ENCODE peak calls at places on chromosomes 5 and 9, in seven cellular contexts. J, Z, B, W, I, E and R are unnamed samples.

GRCh38 chr5:98989723-98990122 is 60.9 kb upstream of the CHD1 start:
- DNase-seq in B (no peak), J (no peak), W (no peak), Z (no peak), E (no peak), I (no peak), R (no peak)

GRCh38 chr5:24633705-24634325 is 11.0 kb downstream of the CDH10 start:
- DNase-seq in I (peak), B (peak), E (peak), J (peak), Z (peak), W (peak), R (peak)

GRCh38 chr5:36576721-36577120 is 29.7 kb upstream of the SLC1A3 start:
- DNase-seq in Z (no peak), W (no peak), B (no peak), E (no peak), J (no peak), I (no peak), R (no peak)

GRCh38 chr5:138832218-138832617 is 42.9 kb downstream of the LRRTM2 start:
- DNase-seq in J (no peak), B (no peak), I (peak), Z (no peak), E (no peak), W (peak), R (no peak)

GRCh38 chr9:105332471-105332870 is 88.0 kb downstream of the SLC44A1 start:
- DNase-seq in B (no peak), W (no peak), Z (no peak), I (peak), J (no peak), E (no peak), R (no peak)

GRCh38 chr9:133256057-133256461 is 18.9 kb downstream of the ABO start:
- DNase-seq in I (no peak), W (no peak), Z (no peak), E (no peak), J (no peak), B (no peak), R (no peak)

GRCh38 chr9:81609782-81610738 is 79.3 kb downstream of the TLE1 start:
- DNase-seq in I (peak), J (no peak), E (no peak), B (no peak), W (no peak), Z (no peak), R (no peak)

GRCh38 chr5:177349362-177349647 is 2.2 kb downstream of the LMAN2 start:
- DNase-seq in Z (no peak), J (no peak), E (no peak), W (no peak), I (no peak), B (no peak), R (no peak)

GRCh38 chr5:29697786-29698414 is 1495.6 kb upstream of the CDH6 start:
- DNase-seq in W (no peak), Z (peak), B (peak), E (peak), I (no peak), J (no peak), R (peak)

GRCh38 chr5:36552626-36553393 is 53.6 kb upstream of the SLC1A3 start:
- DNase-seq in I (peak), J (no peak), W (no peak), E (no peak), B (no peak), Z (no peak), R (no peak)

GRCh38 chr5:59503223-59503622 is 390.3 kb downstream of the PDE4D start:
- DNase-seq in Z (peak), W (no peak), I (peak), J (no peak), E (no peak), B (peak), R (no peak)

GRCh38 chr9:112203536-112203935 is 28.4 kb upstream of the SUSD1 start:
- DNase-seq in I (peak), J (no peak), Z (no peak), B (no peak), W (peak), E (no peak), R (no peak)

GRCh38 chr5:32089146-32090000 is 84.7 kb downstream of the GOLPH3 start:
- DNase-seq in Z (no peak), J (no peak), B (no peak), E (no peak), I (no peak), W (no peak), R (no peak)

DNA sequence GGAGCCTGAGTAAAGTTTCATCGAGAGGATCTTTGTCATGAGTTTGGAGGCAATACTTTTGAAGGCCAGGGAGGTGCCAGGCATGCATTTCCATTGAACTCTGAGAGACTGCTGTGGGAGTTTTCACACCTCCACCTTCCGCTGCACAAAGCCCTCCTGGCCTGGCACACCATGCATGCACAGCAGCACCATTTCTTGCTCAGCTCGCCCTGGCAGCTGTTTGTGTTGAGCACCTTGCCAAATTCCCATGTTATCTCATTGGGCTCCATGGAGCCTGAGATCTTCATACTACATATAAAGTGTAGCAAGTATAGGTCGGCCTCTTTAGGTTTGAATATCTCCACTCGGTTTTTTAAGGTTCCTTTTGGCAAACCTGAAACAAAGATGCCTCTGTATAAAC is 125.7 kb upstream of the CLINT1 start:
- DNase-seq in Z (no peak), J (no peak), I (no peak), B (no peak), E (no peak), W (no peak), R (no peak)
- H3K4me3 ChIP-seq in Z (no peak), J (no peak), I (no peak), B (no peak), E (no peak), W (no peak), R (no peak)

GRCh38 chr9:109639666-109640231 is 140.2 kb upstream of the PALM2AKAP2 start:
- DNase-seq in W (no peak), E (no peak), I (no peak), Z (no peak), B (peak), J (no peak), R (no peak)
- H3K4me2 ChIP-seq in W (peak), E (no peak), I (peak), Z (peak), B (peak), J (no peak), R (no peak)

DNA sequence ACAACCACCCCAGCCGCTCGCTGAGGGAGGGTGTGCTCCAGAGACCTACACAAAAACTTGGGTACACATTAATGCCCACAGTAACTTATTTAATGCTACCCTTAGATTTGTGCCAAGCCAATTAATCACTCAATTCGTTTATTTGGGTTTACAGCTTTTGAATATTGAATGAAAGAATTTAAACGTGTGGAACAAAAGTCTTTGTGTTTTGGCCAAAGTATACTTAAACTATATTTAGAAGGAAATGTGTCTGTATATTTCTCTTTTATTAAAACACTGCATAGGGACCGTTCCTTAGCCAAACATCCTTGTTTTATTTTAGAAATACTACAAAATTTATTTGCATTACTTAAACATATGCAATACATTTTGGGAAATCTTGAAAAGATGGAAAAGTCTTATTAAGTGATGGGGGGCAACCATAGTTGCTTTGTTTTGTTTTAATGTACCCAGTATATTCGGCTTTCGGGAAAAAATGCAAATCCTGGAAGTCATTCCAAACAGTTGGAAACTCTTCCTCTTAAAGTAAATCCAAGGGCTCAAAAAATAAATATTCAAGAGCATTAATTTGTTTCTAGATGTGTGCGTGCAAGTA is 11.8 kb downstream of the ZNF608 start:
- DNase-seq in E (no peak), Z (no peak), I (no peak), W (no peak), J (no peak), B (no peak), R (no peak)
- H3K9ac ChIP-seq in E (no peak), Z (no peak), I (peak), W (no peak), J (no peak), B (no peak), R (peak)

DNA sequence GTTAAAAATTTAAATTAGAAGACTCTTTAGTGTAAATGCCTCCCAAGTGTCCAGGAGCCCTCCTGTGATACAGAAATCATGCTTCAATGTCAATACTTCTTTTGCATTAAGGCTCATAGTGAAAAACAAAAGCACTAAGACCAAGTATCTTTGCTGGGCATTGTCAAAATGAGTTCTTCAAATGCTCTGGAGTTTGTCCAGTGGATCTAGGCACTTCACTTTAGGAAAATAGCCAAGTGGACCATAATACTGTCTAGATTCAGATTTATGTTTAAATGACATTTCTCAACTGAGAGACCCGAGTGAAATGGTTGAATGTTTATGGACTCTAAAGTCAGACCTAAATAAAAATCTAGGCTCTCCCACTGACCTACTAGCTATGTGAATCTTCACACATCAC is 21.3 kb upstream of the CCDC112 start:
- DNase-seq in Z (no peak), I (no peak), J (no peak), E (no peak), W (no peak), B (no peak), R (no peak)
- H3K4me3 ChIP-seq in Z (no peak), I (no peak), J (no peak), E (no peak), W (no peak), B (no peak), R (no peak)

DNA sequence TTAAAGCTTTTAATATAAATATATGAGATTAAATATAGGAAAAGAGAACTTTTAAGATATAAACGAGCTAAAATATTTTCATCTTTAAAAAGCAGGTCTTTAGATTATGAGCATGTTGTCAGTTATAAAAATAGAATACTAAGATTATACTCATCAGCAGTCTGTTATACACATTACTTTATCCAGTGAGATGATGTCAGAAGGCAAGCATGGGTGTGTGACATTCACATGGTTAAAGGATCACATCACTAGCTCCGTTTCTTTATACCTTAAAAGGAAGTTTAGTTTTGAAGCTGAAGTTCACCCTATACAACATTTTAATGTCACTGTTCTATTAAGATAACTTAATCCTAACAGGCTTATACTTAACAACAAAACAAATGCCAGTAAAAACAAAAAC is 59.7 kb downstream of the RICTOR start:
- DNase-seq in B (no peak), E (no peak), J (no peak), I (peak), W (peak), Z (no peak), R (no peak)
- H3K4me2 ChIP-seq in B (no peak), E (no peak), J (no peak), I (peak), W (no peak), Z (no peak), R (no peak)

DNA sequence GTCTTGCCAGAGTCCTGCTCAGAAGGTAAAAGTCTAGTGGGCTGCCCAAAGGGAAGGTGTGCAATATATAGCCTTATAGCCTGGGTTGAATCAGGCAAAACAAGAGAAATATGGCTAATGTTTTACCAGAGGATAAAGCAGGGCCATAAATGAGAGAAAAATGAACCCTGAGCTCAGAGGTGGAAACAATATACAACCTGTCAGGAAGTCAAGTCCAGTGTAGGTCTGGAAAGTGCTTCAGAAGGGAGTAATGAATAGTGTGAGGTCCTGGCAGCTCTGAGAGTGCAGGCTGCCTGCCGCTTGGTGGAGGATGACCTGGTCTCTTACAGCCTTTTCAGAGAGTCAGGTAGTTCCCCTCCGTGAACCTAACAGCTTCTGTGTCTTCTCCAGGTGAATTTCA is 177.8 kb upstream of the TNC start:
- DNase-seq in I (no peak), E (no peak), W (no peak), B (no peak), J (no peak), Z (no peak), R (no peak)
- H3K9ac ChIP-seq in I (no peak), E (no peak), W (no peak), B (no peak), J (no peak), Z (no peak), R (no peak)

DNA sequence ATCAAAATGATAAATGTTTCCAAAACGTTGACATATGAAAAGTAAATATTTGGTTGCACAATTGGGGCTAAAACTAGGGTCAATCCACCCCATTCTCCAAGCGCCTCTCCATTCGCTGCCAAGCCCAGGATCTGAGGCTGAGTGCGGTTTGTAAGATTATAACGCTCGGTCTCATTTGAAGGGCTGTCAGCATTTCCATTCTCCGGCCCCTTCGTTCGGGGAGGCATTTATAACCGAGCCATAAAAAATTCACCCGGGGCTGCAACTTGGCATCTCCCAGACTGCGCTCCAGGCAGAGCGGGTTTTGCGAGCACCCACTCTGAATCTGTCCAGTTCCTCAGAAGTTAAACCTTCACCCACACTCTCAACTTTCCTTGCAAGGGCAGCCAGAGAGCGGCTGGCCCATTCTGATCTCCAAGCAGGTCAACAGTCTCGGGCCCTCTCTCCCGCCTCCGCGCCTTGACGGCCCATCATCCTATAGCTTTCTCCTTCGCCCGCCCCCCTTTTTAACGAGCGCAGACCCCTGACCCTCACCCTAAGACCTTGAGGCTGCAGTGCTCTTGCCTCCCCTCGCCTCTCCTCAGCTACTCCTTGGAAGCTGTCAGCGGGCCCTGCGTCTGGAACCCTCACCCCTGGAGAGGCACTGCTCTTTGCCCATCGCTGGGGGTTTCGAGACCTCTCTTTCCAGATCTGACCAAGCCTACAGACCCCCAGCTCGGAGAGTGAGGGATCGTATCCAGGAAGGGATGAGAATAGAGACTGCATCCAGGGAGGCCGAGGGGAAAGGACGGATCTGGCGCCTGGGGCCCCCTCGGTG is 1.1 kb downstream of the SLIT3 start:
- DNase-seq in W (peak), Z (no peak), I (peak), B (peak), E (no peak), J (no peak), R (no peak)
- H3K4me3 ChIP-seq in W (no peak), Z (peak), I (peak), B (peak), E (no peak), J (no peak), R (no peak)